ENCODE peak calls at places on chromosomes 7 and 10, in four cellular contexts. K is activated CD4-positive, alpha-beta T cell treated with anti-CD3 and anti-CD28 coated beads for 1 hour; F is activated naive CD4-positive, alpha-beta T cell treated with anti-CD3 and anti-CD28 coated beads for 36 hours; L is colonic mucosa. A is an unnamed sample.

GRCh38 chr7:15582773-15583172 is 21.0 kb upstream of the AGMO start:
- DNase-seq in F (no peak), K (no peak), L (no peak), A (no peak)

GRCh38 chr7:13880789-13881188 is 108.7 kb downstream of the ETV1 start:
- DNase-seq in L (no peak), F (no peak), K (no peak), A (no peak)

GRCh38 chr10:103592186-103593021 is 98.9 kb downstream of the NEURL1 start:
- DNase-seq in F (peak), K (peak), L (no peak), A (peak)

GRCh38 chr7:32658034-32658944 is 163.0 kb downstream of the AVL9 start:
- DNase-seq in K (no peak), L (peak), F (no peak), A (peak)

GRCh38 chr7:22723171-22723601 is 3.8 kb upstream of the IL6 start:
- DNase-seq in L (peak), F (no peak), K (no peak), A (no peak)

GRCh38 chr10:104028146-104028545 is 57.5 kb downstream of the COL17A1 start:
- DNase-seq in K (no peak), F (peak), L (no peak), A (peak)

GRCh38 chr7:90613088-90613498 is 17.0 kb downstream of the CDK14 start:
- DNase-seq in K (no peak), F (peak), L (no peak), A (no peak)

GRCh38 chr7:49396194-49396593 is 377.2 kb upstream of the VWC2 start:
- DNase-seq in K (no peak), F (no peak), L (no peak), A (no peak)

GRCh38 chr10:6647811-6648526 is 67.9 kb upstream of the PRKCQ start:
- DNase-seq in L (peak), F (peak), K (peak), A (peak)

GRCh38 chr7:46554688-46555422 is 633.8 kb upstream of the IGFBP3 start:
- DNase-seq in F (no peak), L (no peak), K (no peak), A (no peak)

GRCh38 chr7:139626817-139627216 is 103.3 kb downstream of the CLEC2L start:
- DNase-seq in K (no peak), L (no peak), F (peak), A (no peak)

GRCh38 chr10:18312385-18313145 is 172.3 kb downstream of the CACNB2 start:
- DNase-seq in K (no peak), F (no peak), L (no peak), A (peak)

GRCh38 chr10:5510281-5511072 is 11.1 kb upstream of the CALML5 start:
- DNase-seq in K (no peak), L (no peak), F (no peak), A (no peak)

GRCh38 chr10:6624392-6624791 is 44.3 kb upstream of the PRKCQ start:
- DNase-seq in L (no peak), K (no peak), F (no peak), A (no peak)

GRCh38 chr7:4237296-4238235 is 444.5 kb upstream of the FOXK1 start:
- DNase-seq in F (no peak), L (no peak), K (no peak), A (peak)

GRCh38 chr10:122490786-122491680 is 29.7 kb downstream of the HTRA1 start:
- DNase-seq in K (no peak), L (no peak), F (peak), A (peak)

GRCh38 chr7:66307591-66308215 is 102.6 kb downstream of the TPST1 start:
- DNase-seq in L (no peak), F (no peak), K (no peak), A (peak)

GRCh38 chr7:42020067-42020466 is 216.9 kb downstream of the GLI3 start:
- DNase-seq in L (no peak), K (no peak), F (no peak), A (no peak)

GRCh38 chr7:44062903-44063295 is 2.5 kb downstream of the PGAM2 start:
- DNase-seq in K (no peak), F (no peak), L (no peak), A (no peak)

GRCh38 chr10:15571570-15571969 is 148.2 kb downstream of the ITGA8 start:
- DNase-seq in L (no peak), K (no peak), F (no peak), A (no peak)

GRCh38 chr7:55105952-55106351 is 87.1 kb downstream of the EGFR start:
- DNase-seq in K (no peak), F (no peak), L (no peak), A (no peak)

GRCh38 chr7:149561072-149561471 is 63.5 kb upstream of the ZNF746 start:
- DNase-seq in K (no peak), L (no peak), F (no peak), A (no peak)

GRCh38 chr7:74269757-74270277 is 15.6 kb upstream of the RFC2 start:
- DNase-seq in L (peak), K (peak), F (peak), A (peak)

GRCh38 chr7:54542920-54543539 is 855 bp downstream of the VSTM2A start:
- DNase-seq in F (no peak), L (no peak), K (no peak), A (no peak)

GRCh38 chr10:38118072-38118807 is 24.1 kb downstream of the ZNF37A start:
- DNase-seq in K (no peak), F (no peak), L (no peak), A (no peak)

GRCh38 chr10:123399276-123399839 is 245.2 kb downstream of the BUB3 start:
- DNase-seq in F (no peak), L (no peak), K (no peak), A (no peak)

GRCh38 chr7:5470721-5471311 is 47.2 kb upstream of the TNRC18 start:
- DNase-seq in L (no peak), K (no peak), F (no peak), A (no peak)

GRCh38 chr10:125514206-125515162 is 168.5 kb downstream of the TEX36 start:
- DNase-seq in F (no peak), L (no peak), K (no peak), A (no peak)

GRCh38 chr10:32279795-32280194 is 67.2 kb downstream of the EPC1 start:
- DNase-seq in F (no peak), L (no peak), K (no peak), A (no peak)

GRCh38 chr10:48800283-48800675 is 115.6 kb downstream of the WDFY4 start:
- DNase-seq in F (peak), L (no peak), K (no peak), A (no peak)

GRCh38 chr10:78727728-78728127 is 341.0 kb upstream of the ZMIZ1 start:
- DNase-seq in L (no peak), F (no peak), K (no peak), A (no peak)

GRCh38 chr7:82464372-82464771 is 20.8 kb upstream of the CACNA2D1 start:
- DNase-seq in F (no peak), L (no peak), K (no peak), A (no peak)

GRCh38 chr10:69088801-69089501 is 1.0 kb downstream of the SRGN start:
- DNase-seq in F (peak), L (no peak), K (no peak), A (peak)

GRCh38 chr7:132805766-132806165 is 229.5 kb upstream of the PLXNA4 start:
- DNase-seq in F (no peak), L (no peak), K (no peak), A (no peak)

GRCh38 chr7:37901236-37901827 is 15.3 kb downstream of the SFRP4 start:
- DNase-seq in F (no peak), K (no peak), L (no peak), A (peak)

A was measured in small intestine.